ENCODE peak calls at places on chromosomes 11 and 22, in ten cellular contexts. One of them, this sample, is unnamed.
A peak's percentile ranks its signal among the peaks of the same experiment; 100 is the strongest.

GRCh38 chr11:132349806-132350733 is 979.7 kb downstream of the NTM start:
- ATAC-seq in stimulated activated effector memory CD8-positive, alpha-beta T cell treated with anti-CD3 and anti-CD28 coated beads, Interleukin-12 subunit alpha, Interleukin-12 subunit beta, amount 100 ng/mL, for 72 hours: no peak
- ATAC-seq in right cardiac atrium: no peak
- ATAC-seq in left lobe of liver: peak; percentile 73
- ATAC-seq in Right ventricle myocardium superior: peak; percentile 68
- ATAC-seq in natural killer cell: no peak
- ATAC-seq in activated CD8-positive, alpha-beta T cell treated with anti-CD3 and anti-CD28 coated beads for 36 hours: no peak
- ATAC-seq in activated CD8-positive, alpha-beta memory T cell treated with anti-CD3 and anti-CD28 coated beads, Interleukin-2, amount 10 ng/mL, durations not matched to agents 7 days and 5 days: no peak
- ATAC-seq in activated B cell treated with CpG ODN at 0.5 μM for 24 hours: no peak
- ATAC-seq in activated T-helper 17 cell treated with anti-CD3 and anti-CD28 coated beads, Interleukin-2, amount 50 U/mL, for 72 hours: peak; percentile 18
- ATAC-seq in this sample: no peak

GRCh38 chr22:32589007-32589406 is 114.4 kb downstream of the FBXO7 start:
- ATAC-seq in stimulated activated effector memory CD8-positive, alpha-beta T cell treated with anti-CD3 and anti-CD28 coated beads, Interleukin-12 subunit alpha, Interleukin-12 subunit beta, amount 100 ng/mL, for 72 hours: no peak
- ATAC-seq in right cardiac atrium: peak; percentile 77
- ATAC-seq in left lobe of liver: no peak
- ATAC-seq in Right ventricle myocardium superior: peak; percentile 70
- ATAC-seq in natural killer cell: no peak
- ATAC-seq in activated CD8-positive, alpha-beta T cell treated with anti-CD3 and anti-CD28 coated beads for 36 hours: no peak
- ATAC-seq in activated CD8-positive, alpha-beta memory T cell treated with anti-CD3 and anti-CD28 coated beads, Interleukin-2, amount 10 ng/mL, durations not matched to agents 7 days and 5 days: no peak
- ATAC-seq in activated B cell treated with CpG ODN at 0.5 μM for 24 hours: no peak
- ATAC-seq in activated T-helper 17 cell treated with anti-CD3 and anti-CD28 coated beads, Interleukin-2, amount 50 U/mL, for 72 hours: no peak
- ATAC-seq in this sample: no peak

GRCh38 chr22:38834991-38835390 is 8.8 kb downstream of the NPTXR start:
- ATAC-seq in stimulated activated effector memory CD8-positive, alpha-beta T cell treated with anti-CD3 and anti-CD28 coated beads, Interleukin-12 subunit alpha, Interleukin-12 subunit beta, amount 100 ng/mL, for 72 hours: no peak
- ATAC-seq in right cardiac atrium: no peak
- ATAC-seq in left lobe of liver: no peak
- ATAC-seq in Right ventricle myocardium superior: no peak
- ATAC-seq in natural killer cell: no peak
- ATAC-seq in activated CD8-positive, alpha-beta T cell treated with anti-CD3 and anti-CD28 coated beads for 36 hours: no peak
- ATAC-seq in activated CD8-positive, alpha-beta memory T cell treated with anti-CD3 and anti-CD28 coated beads, Interleukin-2, amount 10 ng/mL, durations not matched to agents 7 days and 5 days: no peak
- ATAC-seq in activated B cell treated with CpG ODN at 0.5 μM for 24 hours: no peak
- ATAC-seq in activated T-helper 17 cell treated with anti-CD3 and anti-CD28 coated beads, Interleukin-2, amount 50 U/mL, for 72 hours: no peak
- ATAC-seq in this sample: no peak

GRCh38 chr11:111441443-111441842 is 62.4 kb upstream of the POU2AF1 start:
- ATAC-seq in stimulated activated effector memory CD8-positive, alpha-beta T cell treated with anti-CD3 and anti-CD28 coated beads, Interleukin-12 subunit alpha, Interleukin-12 subunit beta, amount 100 ng/mL, for 72 hours: no peak
- ATAC-seq in right cardiac atrium: no peak
- ATAC-seq in left lobe of liver: no peak
- ATAC-seq in Right ventricle myocardium superior: no peak
- ATAC-seq in natural killer cell: no peak
- ATAC-seq in activated CD8-positive, alpha-beta T cell treated with anti-CD3 and anti-CD28 coated beads for 36 hours: no peak
- ATAC-seq in activated CD8-positive, alpha-beta memory T cell treated with anti-CD3 and anti-CD28 coated beads, Interleukin-2, amount 10 ng/mL, durations not matched to agents 7 days and 5 days: no peak
- ATAC-seq in activated B cell treated with CpG ODN at 0.5 μM for 24 hours: no peak
- ATAC-seq in activated T-helper 17 cell treated with anti-CD3 and anti-CD28 coated beads, Interleukin-2, amount 50 U/mL, for 72 hours: peak; percentile 78
- ATAC-seq in this sample: no peak

GRCh38 chr22:29291215-29291614 is 15.2 kb upstream of the GAS2L1 start:
- ATAC-seq in stimulated activated effector memory CD8-positive, alpha-beta T cell treated with anti-CD3 and anti-CD28 coated beads, Interleukin-12 subunit alpha, Interleukin-12 subunit beta, amount 100 ng/mL, for 72 hours: no peak
- ATAC-seq in right cardiac atrium: no peak
- ATAC-seq in left lobe of liver: no peak
- ATAC-seq in Right ventricle myocardium superior: no peak
- ATAC-seq in natural killer cell: peak; percentile 15
- ATAC-seq in activated CD8-positive, alpha-beta T cell treated with anti-CD3 and anti-CD28 coated beads for 36 hours: no peak
- ATAC-seq in activated CD8-positive, alpha-beta memory T cell treated with anti-CD3 and anti-CD28 coated beads, Interleukin-2, amount 10 ng/mL, durations not matched to agents 7 days and 5 days: no peak
- ATAC-seq in activated B cell treated with CpG ODN at 0.5 μM for 24 hours: no peak
- ATAC-seq in activated T-helper 17 cell treated with anti-CD3 and anti-CD28 coated beads, Interleukin-2, amount 50 U/mL, for 72 hours: no peak
- ATAC-seq in this sample: no peak

GRCh38 chr11:117218133-117218915 is 13.5 kb downstream of the PCSK7 start:
- ATAC-seq in stimulated activated effector memory CD8-positive, alpha-beta T cell treated with anti-CD3 and anti-CD28 coated beads, Interleukin-12 subunit alpha, Interleukin-12 subunit beta, amount 100 ng/mL, for 72 hours: no peak
- ATAC-seq in right cardiac atrium: peak; percentile 11
- ATAC-seq in left lobe of liver: peak; percentile 10
- ATAC-seq in Right ventricle myocardium superior: peak; percentile 7
- ATAC-seq in natural killer cell: no peak
- ATAC-seq in activated CD8-positive, alpha-beta T cell treated with anti-CD3 and anti-CD28 coated beads for 36 hours: no peak
- ATAC-seq in activated CD8-positive, alpha-beta memory T cell treated with anti-CD3 and anti-CD28 coated beads, Interleukin-2, amount 10 ng/mL, durations not matched to agents 7 days and 5 days: no peak
- ATAC-seq in activated B cell treated with CpG ODN at 0.5 μM for 24 hours: no peak
- ATAC-seq in activated T-helper 17 cell treated with anti-CD3 and anti-CD28 coated beads, Interleukin-2, amount 50 U/mL, for 72 hours: no peak
- ATAC-seq in this sample: no peak

GRCh38 chr22:19941365-19942070 is at the start of the genes COMT and TXNRD2:
- ATAC-seq in stimulated activated effector memory CD8-positive, alpha-beta T cell treated with anti-CD3 and anti-CD28 coated beads, Interleukin-12 subunit alpha, Interleukin-12 subunit beta, amount 100 ng/mL, for 72 hours: peak; percentile 94
- ATAC-seq in right cardiac atrium: peak; percentile 89
- ATAC-seq in left lobe of liver: peak; percentile 84
- ATAC-seq in Right ventricle myocardium superior: peak; percentile 93
- ATAC-seq in natural killer cell: peak; percentile 94
- ATAC-seq in activated CD8-positive, alpha-beta T cell treated with anti-CD3 and anti-CD28 coated beads for 36 hours: peak; percentile 89
- ATAC-seq in activated CD8-positive, alpha-beta memory T cell treated with anti-CD3 and anti-CD28 coated beads, Interleukin-2, amount 10 ng/mL, durations not matched to agents 7 days and 5 days: peak; percentile 95
- ATAC-seq in activated B cell treated with CpG ODN at 0.5 μM for 24 hours: peak; percentile 85
- ATAC-seq in activated T-helper 17 cell treated with anti-CD3 and anti-CD28 coated beads, Interleukin-2, amount 50 U/mL, for 72 hours: peak; percentile 91
- ATAC-seq in this sample: peak; percentile 91

GRCh38 chr11:35045219-35045819 is 93.7 kb upstream of the CD44 start:
- ATAC-seq in stimulated activated effector memory CD8-positive, alpha-beta T cell treated with anti-CD3 and anti-CD28 coated beads, Interleukin-12 subunit alpha, Interleukin-12 subunit beta, amount 100 ng/mL, for 72 hours: peak; percentile 78
- ATAC-seq in right cardiac atrium: peak; percentile 38
- ATAC-seq in left lobe of liver: peak; percentile 79
- ATAC-seq in Right ventricle myocardium superior: no peak
- ATAC-seq in natural killer cell: peak; percentile 82
- ATAC-seq in activated CD8-positive, alpha-beta T cell treated with anti-CD3 and anti-CD28 coated beads for 36 hours: peak; percentile 70
- ATAC-seq in activated CD8-positive, alpha-beta memory T cell treated with anti-CD3 and anti-CD28 coated beads, Interleukin-2, amount 10 ng/mL, durations not matched to agents 7 days and 5 days: peak; percentile 80
- ATAC-seq in activated B cell treated with CpG ODN at 0.5 μM for 24 hours: peak; percentile 66
- ATAC-seq in activated T-helper 17 cell treated with anti-CD3 and anti-CD28 coated beads, Interleukin-2, amount 50 U/mL, for 72 hours: peak; percentile 57
- ATAC-seq in this sample: peak; percentile 84

This sample was measured in stimulated activated memory B cell treated with anti-CD40 and anti-IgM and Interleukin-4, amounts not matched to agents 10 μg/mL and 1 μg/mL and 100 μg/mL, for 72 hours.